ENCODE peak calls at places on chromosomes 4 and X, in nine cellular contexts. Z, K, J, Q, L, G, R, D and A are unnamed samples. For H3K4me1, the result is how much of the 10 kb centered on the place peaks cover.

GRCh38 chr4:53592128-53592527 is 842 bp upstream of the LNX1 start:
- DNase-seq in L (no peak), K (no peak), J (peak), Q (peak), D (no peak), G (no peak), R (no peak), Z (no peak), A (peak)

GRCh38 chr4:56210397-56210796 is 176.9 kb downstream of the AASDH start:
- DNase-seq in D (no peak), R (no peak), L (no peak), K (no peak), G (no peak), Q (no peak), J (no peak), Z (no peak), A (no peak)

GRCh38 chrX:110135618-110136017 is 132.7 kb downstream of the TMEM164 start:
- DNase-seq in Z (no peak), Q (no peak), K (no peak), G (no peak), J (no peak), D (no peak), L (no peak), R (no peak), A (no peak)

GRCh38 chr4:185127021-185127925 is 15.8 kb upstream of the SLC25A4 start:
- DNase-seq in Z (no peak), L (peak), D (peak), J (peak), Q (no peak), K (no peak), R (peak), G (no peak), A (no peak)

GRCh38 chr4:7620814-7621176 is 186.1 kb upstream of the PSAPL1 start:
- DNase-seq in K (no peak), Z (no peak), J (no peak), R (no peak), Q (no peak), L (no peak), G (no peak), D (peak), A (no peak)

GRCh38 chr4:11178433-11178832 is 250.3 kb downstream of the HS3ST1 start:
- DNase-seq in D (no peak), J (no peak), R (no peak), Z (no peak), Q (no peak), K (no peak), L (no peak), G (no peak), A (no peak)

GRCh38 chrX:30649859-30650258 is 3.4 kb upstream of the GK start:
- DNase-seq in G (no peak), D (no peak), Z (peak), L (no peak), J (peak), R (no peak), K (no peak), Q (peak), A (no peak)

GRCh38 chrX:107153005-107153404 is 34.4 kb upstream of the RBM41 start:
- DNase-seq in Q (no peak), J (no peak), L (no peak), R (no peak), K (no peak), Z (no peak), D (no peak), G (no peak), A (no peak)

GRCh38 chr4:142126890-142127497 is 490.6 kb downstream of the IL15 start:
- DNase-seq in L (peak), J (peak), Z (peak), D (peak), K (peak), R (peak), G (peak), Q (peak), A (peak)

GRCh38 chrX:139106111-139106510 is 394.6 kb upstream of the FGF13 start:
- DNase-seq in K (no peak), R (no peak), Q (peak), D (no peak), Z (peak), L (no peak), G (no peak), J (peak), A (no peak)

GRCh38 chr4:183468210-183469095 is 24.0 kb downstream of the CDKN2AIP start:
- DNase-seq in G (no peak), Q (peak), Z (peak), K (no peak), D (no peak), J (peak), L (no peak), R (no peak), A (peak)

GRCh38 chrX:141185366-141185765 is 8.4 kb upstream of the LDOC1 start:
- DNase-seq in Z (no peak), R (no peak), K (no peak), L (no peak), G (no peak), D (no peak), Q (no peak), J (no peak), A (no peak)

GRCh38 chrX:29044802-29045201 is 457.6 kb downstream of the IL1RAPL1 start:
- DNase-seq in G (no peak), R (no peak), D (no peak), K (no peak), Z (peak), L (no peak), J (no peak), Q (peak), A (no peak)

GRCh38 chrX:13482764-13483552 is 86.4 kb upstream of the EGFL6 start:
- DNase-seq in L (no peak), R (no peak), K (no peak), G (no peak), Z (no peak), Q (no peak), D (no peak), J (no peak), A (no peak)

GRCh38 chrX:35726176-35726575 is 72.0 kb upstream of the MAGEB16 start:
- DNase-seq in G (no peak), D (no peak), J (no peak), K (no peak), L (no peak), R (no peak), Z (peak), Q (peak), A (no peak)

GRCh38 chr4:75542824-75543223 is 13.0 kb upstream of the ODAPH start:
- DNase-seq in J (peak), Z (peak), L (no peak), R (no peak), Q (peak), G (no peak), D (no peak), K (no peak), A (peak)

GRCh38 chrX:10512741-10513140 is 107.6 kb downstream of the MID1 start:
- DNase-seq in K (no peak), D (no peak), Z (peak), Q (no peak), G (no peak), L (no peak), J (no peak), R (no peak), A (no peak)

GRCh38 chrX:140346711-140347110 is 158.2 kb downstream of the SOX3 start:
- DNase-seq in Q (no peak), L (no peak), J (no peak), R (no peak), Z (no peak), K (no peak), G (no peak), D (no peak), A (peak)

GRCh38 chrX:130125090-130125489 is 14.8 kb upstream of the ELF4 start:
- DNase-seq in K (no peak), R (no peak), Z (no peak), J (peak), L (peak), Q (peak), D (no peak), G (peak), A (peak)

GRCh38 chr4:4912155-4912554 is 52.7 kb downstream of the MSX1 start:
- DNase-seq in Z (no peak), K (no peak), Q (no peak), G (no peak), R (no peak), L (no peak), J (no peak), D (no peak), A (no peak)

GRCh38 chr4:75673959-75674328 is 733 bp upstream of the G3BP2 start:
- DNase-seq in G (no peak), K (no peak), D (peak), Q (no peak), L (peak), Z (no peak), R (no peak), J (no peak), A (peak)

GRCh38 chrX:30793075-30793766 is 95.8 kb downstream of the TAB3 start:
- DNase-seq in L (no peak), Z (no peak), Q (no peak), K (no peak), R (no peak), J (no peak), G (no peak), D (no peak), A (no peak)

GRCh38 chrX:46788902-46789301 is 30.0 kb upstream of the SLC9A7 start:
- DNase-seq in Q (no peak), D (peak), L (no peak), G (no peak), Z (no peak), R (no peak), J (no peak), K (no peak), A (no peak)

GRCh38 chr4:10640535-10641159 is 43.9 kb downstream of the CLNK start:
- DNase-seq in R (no peak), K (no peak), D (no peak), L (no peak), Q (no peak), Z (no peak), J (no peak), G (no peak), A (peak)

DNA sequence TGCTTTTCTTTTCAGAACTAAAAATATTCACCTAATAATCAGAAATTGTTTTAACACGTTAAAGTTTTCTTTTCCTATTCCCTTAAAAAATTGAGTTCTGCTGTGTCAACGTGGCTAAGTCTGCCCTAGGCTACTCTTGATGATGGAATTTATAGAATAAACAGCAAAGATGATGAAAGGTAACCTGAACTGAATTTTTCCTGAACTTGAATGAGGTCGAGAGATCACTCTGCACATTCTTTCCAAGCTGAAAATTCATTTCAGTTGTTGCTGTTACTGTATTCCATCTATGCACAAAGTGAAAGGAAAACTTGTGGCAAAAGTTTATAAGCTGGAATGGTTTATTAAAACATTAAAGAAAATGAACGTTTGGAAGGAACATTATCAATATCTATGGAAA is 245.9 kb upstream of the GIMD1 start:
- DNase-seq in R (no peak), G (no peak), D (no peak), Z (peak), J (no peak), Q (no peak), L (no peak), K (no peak), A (no peak)
- H3K27ac ChIP-seq in R (no peak), G (no peak), D (no peak), Z (no peak), J (no peak), Q (no peak), L (no peak), K (no peak), A (no peak)

DNA sequence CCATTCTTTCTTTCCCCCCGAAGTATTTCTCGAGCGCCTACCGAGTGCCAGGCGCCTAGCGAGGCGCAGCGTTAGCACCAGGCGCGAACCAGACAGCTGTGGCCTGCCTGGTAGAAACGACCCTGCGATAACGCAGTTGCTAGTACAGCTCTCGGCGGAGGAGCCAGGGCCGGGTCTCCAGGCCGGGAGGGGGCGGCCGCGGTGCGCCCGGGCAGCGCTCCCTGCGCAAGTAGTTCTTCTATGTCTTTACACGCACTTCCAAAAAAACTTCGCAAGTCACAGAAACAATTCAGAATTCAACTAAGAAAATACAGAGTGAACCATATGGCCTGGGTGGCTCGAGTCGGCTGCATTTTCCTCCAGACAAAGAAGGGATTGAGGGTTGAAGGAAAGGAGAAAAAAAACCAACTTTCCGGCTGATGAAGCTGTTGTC is 7.0 kb upstream of the NEUROG2 start:
- DNase-seq in K (no peak), Z (no peak), Q (peak), G (no peak), D (peak), J (peak), L (no peak), R (no peak), A (no peak)
- TF ChIP-seq CTCF in K (no peak), Z (no peak), Q (peak), G (no peak), D (peak), J (peak), L (no peak), R (no peak), A (peak)

GRCh38 chrX:80513620-80514019 is 93.4 kb downstream of the TENT5D start:
- DNase-seq in J (no peak), K (no peak), D (peak), Z (no peak), R (no peak), G (no peak), Q (no peak), L (no peak), A (no peak)

GRCh38 chrX:80511969-80512760 is 91.9 kb downstream of the TENT5D start:
- DNase-seq in R (no peak), G (no peak), J (peak), K (no peak), Z (peak), Q (no peak), L (no peak), D (peak), A (peak)

DNA sequence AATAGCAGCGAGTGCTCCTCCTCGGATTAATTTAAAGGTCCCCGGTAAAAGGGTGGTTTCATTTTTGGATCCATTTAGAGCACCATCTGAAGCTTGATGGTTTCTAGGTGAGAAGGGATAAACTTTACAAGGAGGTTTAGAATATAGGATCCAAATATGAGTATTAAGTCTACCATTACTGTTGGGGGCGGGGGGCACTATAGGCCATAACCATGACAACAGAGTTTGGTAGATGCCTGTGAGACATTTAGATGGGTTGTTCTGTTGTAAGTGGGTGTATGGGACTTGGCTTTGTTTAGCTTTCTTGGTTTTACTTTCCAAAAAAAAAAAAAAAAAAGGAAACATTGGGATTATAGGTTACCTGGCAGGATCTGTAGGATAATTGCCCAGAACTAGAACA is 92.7 kb downstream of the TENT5D start:
- DNase-seq in Q (no peak), K (no peak), Z (no peak), J (no peak), L (no peak), R (no peak), D (no peak), G (no peak), A (no peak)
- H3K4me1 ChIP-seq in Q (under half), K (under half), Z (under half), J (under half), L (under half), R (under half), D (under half), G (under half), A (under half)

DNA sequence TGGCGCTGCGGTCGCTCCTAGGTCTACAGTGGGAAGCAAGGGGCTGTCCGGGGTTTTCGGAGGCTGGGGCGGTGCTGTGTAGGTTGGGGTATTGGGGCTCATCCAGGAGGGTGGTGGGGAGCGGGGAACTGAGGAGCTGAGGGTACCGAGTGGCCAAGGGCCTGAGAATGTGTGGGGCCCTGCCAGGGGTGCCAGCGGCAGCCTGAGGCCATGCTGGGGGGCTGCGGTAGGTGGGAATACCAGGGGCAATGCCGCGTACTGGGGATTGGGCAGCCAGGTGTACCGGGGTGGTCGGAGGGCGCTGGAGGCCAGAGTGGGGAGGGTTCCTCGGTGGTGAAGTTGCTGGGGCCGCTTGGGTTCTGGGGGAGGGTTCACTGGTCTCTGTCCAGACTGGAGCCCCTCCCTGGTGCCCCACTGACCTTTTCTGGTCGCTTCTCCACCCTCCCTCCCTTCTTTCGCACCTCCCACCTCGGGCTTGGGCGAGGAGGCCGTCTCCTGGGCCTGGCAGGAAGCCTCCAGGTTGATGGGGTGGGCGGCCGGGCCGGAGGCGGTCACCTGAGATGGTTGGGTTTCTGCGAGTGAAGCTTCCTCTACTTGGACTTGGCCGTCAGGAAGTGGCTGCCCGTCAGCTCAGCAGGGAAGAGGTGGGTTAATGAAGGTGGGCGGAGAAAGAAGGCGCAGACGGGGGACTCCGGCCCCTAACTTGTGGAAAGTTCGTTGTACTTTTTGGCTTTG is 891 bp downstream of the AKAP17A start:
- DNase-seq in K (no peak), J (peak), R (peak), G (no peak), Q (peak), L (peak), Z (peak), D (no peak), A (no peak)
- H3K27ac ChIP-seq in K (peak), J (peak), R (peak), G (peak), Q (peak), L (peak), Z (peak), D (no peak), A (peak)

DNA sequence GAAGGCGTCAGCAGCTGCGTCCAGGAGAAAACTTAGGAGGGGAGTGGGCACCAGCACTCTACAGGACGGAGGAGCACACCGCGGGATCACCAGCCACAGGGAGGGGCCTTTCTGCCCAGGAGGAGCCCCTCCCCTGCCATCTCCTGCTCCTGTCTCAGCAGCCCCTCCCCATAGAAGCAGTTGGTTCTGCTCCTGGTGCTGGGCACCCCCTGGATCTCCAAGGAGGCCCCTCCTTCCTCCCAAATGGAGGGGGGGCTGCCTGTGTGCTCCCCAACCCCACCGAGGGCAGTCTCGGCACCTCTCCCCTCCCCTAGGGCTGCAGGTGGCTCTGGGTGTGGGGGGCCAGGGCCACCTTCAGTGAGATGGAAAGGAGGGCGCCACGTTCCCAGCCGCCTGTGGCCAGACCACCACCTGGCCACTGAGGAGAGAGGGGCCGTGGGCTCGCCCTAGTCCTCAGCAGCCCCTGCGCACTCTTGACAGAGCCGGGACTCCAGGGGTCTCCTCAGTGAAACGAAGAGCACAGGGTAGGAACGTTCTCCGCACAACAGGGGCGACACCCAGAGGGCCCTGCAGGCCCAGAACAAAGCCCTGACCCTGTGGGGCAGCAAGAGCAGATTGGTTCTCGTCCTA is 37.8 kb downstream of the CPLX1 start:
- DNase-seq in K (no peak), J (no peak), D (no peak), Q (no peak), R (no peak), G (no peak), L (no peak), Z (no peak), A (no peak)
- TF ChIP-seq CTCF in K (no peak), J (no peak), D (no peak), Q (no peak), R (no peak), G (no peak), L (no peak), Z (no peak), A (no peak)

GRCh38 chr4:156945532-156945931 is 26.1 kb downstream of the PDGFC start:
- DNase-seq in K (no peak), Z (peak), D (no peak), J (no peak), R (no peak), L (no peak), G (no peak), Q (no peak), A (peak)

GRCh38 chr4:156939151-156939550 is 32.4 kb downstream of the PDGFC start:
- DNase-seq in G (no peak), Z (no peak), K (no peak), J (no peak), R (no peak), D (no peak), Q (peak), L (no peak), A (no peak)

GRCh38 chr4:156939801-156940200 is 31.8 kb downstream of the PDGFC start:
- DNase-seq in G (no peak), K (no peak), Q (peak), Z (no peak), D (no peak), L (no peak), R (no peak), J (no peak), A (peak)

GRCh38 chr4:156942991-156943390 is 28.6 kb downstream of the PDGFC start:
- DNase-seq in L (no peak), J (no peak), R (no peak), G (no peak), Q (no peak), Z (no peak), D (no peak), K (no peak), A (peak)

GRCh38 chr4:156941940-156942548 is 29.6 kb downstream of the PDGFC start:
- DNase-seq in G (peak), D (peak), Z (peak), R (no peak), L (peak), Q (peak), J (peak), K (no peak), A (peak)
- H3K4me1 ChIP-seq in G (under half), D (under half), Z (half or more), R (under half), L (under half), Q (under half), J (under half), K (under half), A (half or more)